ENCODE peak calls at places on chromosomes 6 and 20, in nine cellular contexts. B is dorsolateral prefrontal cortex, F is PC-9, Z is lower lobe of right lung, S is heart right ventricle, J is GM12865, T is A549, X is astrocyte of the spinal cord, M is HCT116. D is an unnamed sample.

GRCh38 chr6:133359256-133359655 is 118.1 kb downstream of the EYA4 start:
- DNase-seq in Z (no peak), B (no peak), J (no peak), F (no peak), M (no peak), X (no peak), T (no peak), S (no peak), D (no peak)

GRCh38 chr20:50831605-50832004 is 36.7 kb downstream of the BCAS4 start:
- DNase-seq in Z (no peak), B (no peak), J (no peak), X (no peak), S (no peak), F (no peak), T (no peak), M (no peak), D (no peak)

GRCh38 chr6:106927531-106928398 is 46.8 kb downstream of the CD24 start:
- DNase-seq in F (peak; percentile 48), B (no peak), X (peak; percentile 51), T (peak; percentile 14), M (no peak), Z (no peak), S (peak; percentile 23), J (peak; percentile 49), D (no peak)

GRCh38 chr6:38080349-38080748 is 260.8 kb downstream of the ZFAND3 start:
- DNase-seq in Z (no peak), M (no peak), F (no peak), S (no peak), X (peak; percentile 41), J (no peak), T (no peak), B (no peak), D (no peak)

GRCh38 chr20:14777571-14777970 is 440.2 kb upstream of the FLRT3 start:
- DNase-seq in Z (no peak), J (no peak), X (no peak), T (no peak), S (no peak), F (no peak), B (no peak), M (no peak), D (no peak)

GRCh38 chr6:15663057-15663638 is 320 bp upstream of the DTNBP1 start:
- DNase-seq in F (no peak), X (peak; percentile 57), B (no peak), T (peak; percentile 54), Z (no peak), J (no peak), M (peak; percentile 34), S (no peak), D (no peak)

GRCh38 chr20:48791014-48791413 is 36.8 kb downstream of the PREX1 start:
- DNase-seq in B (no peak), M (no peak), S (no peak), X (peak; percentile 36), T (peak; percentile 29), F (no peak), J (peak; percentile 54), Z (no peak), D (no peak)

GRCh38 chr6:132961122-132961521 is 146.8 kb downstream of the RPS12 start:
- DNase-seq in B (no peak), F (peak; percentile 17), Z (no peak), X (peak; percentile 83), S (no peak), M (no peak), T (no peak), J (no peak), D (no peak)

GRCh38 chr6:130697661-130698535 is 129.3 kb upstream of the SMLR1 start:
- DNase-seq in T (peak; percentile 25), M (peak; percentile 49), Z (no peak), J (peak; percentile 73), X (peak; percentile 70), F (peak; percentile 34), B (no peak), S (peak; percentile 12), D (peak; percentile 12)

GRCh38 chr6:158764188-158764849 is 54.8 kb downstream of the EZR start:
- DNase-seq in T (no peak), X (no peak), S (no peak), F (no peak), B (no peak), Z (no peak), J (no peak), M (no peak), D (no peak)

GRCh38 chr20:31667315-31668285 is 29.9 kb downstream of the COX4I2 start:
- DNase-seq in X (no peak), Z (no peak), M (no peak), T (no peak), S (no peak), J (no peak), B (no peak), F (no peak), D (no peak)

GRCh38 chr20:9143926-9144325 is 75.0 kb downstream of the PLCB4 start:
- DNase-seq in S (no peak), J (no peak), B (no peak), F (no peak), Z (no peak), M (no peak), T (no peak), X (peak; percentile 4), D (no peak)

GRCh38 chr20:63552481-63553249 is 1.3 kb upstream of the FNDC11 start:
- DNase-seq in B (no peak), J (peak; percentile 87), X (no peak), T (no peak), S (no peak), Z (no peak), F (peak; percentile 75), M (no peak), D (peak; percentile 51)

GRCh38 chr6:33250731-33251130 is 20.9 kb downstream of the VPS52 start:
- DNase-seq in X (no peak), B (no peak), F (no peak), J (no peak), S (no peak), M (no peak), T (no peak), Z (no peak), D (no peak)

GRCh38 chr6:152750694-152751093 is at the start of gene VIP:
- DNase-seq in M (no peak), B (no peak), T (peak; percentile 16), F (no peak), J (peak; percentile 14), Z (no peak), S (no peak), X (peak; percentile 46), D (no peak)

GRCh38 chr6:126716012-126716411 is 376.1 kb downstream of the CENPW start:
- DNase-seq in M (no peak), Z (no peak), B (no peak), X (no peak), J (no peak), S (no peak), F (no peak), T (no peak), D (no peak)

GRCh38 chr6:139508023-139508422 is 133.6 kb upstream of the CITED2 start:
- DNase-seq in X (no peak), Z (no peak), S (no peak), M (no peak), J (no peak), T (no peak), F (no peak), B (no peak), D (no peak)

GRCh38 chr6:71107935-71108420 is 151.1 kb upstream of the B3GAT2 start:
- DNase-seq in X (peak; percentile 95), Z (no peak), M (peak; percentile 3), T (no peak), J (no peak), B (no peak), F (no peak), S (peak; percentile 44), D (no peak)

GRCh38 chr20:53735536-53736050 is 142.0 kb upstream of the ZNF217 start:
- DNase-seq in J (peak; percentile 37), Z (no peak), B (no peak), T (peak; percentile 76), M (no peak), F (peak; percentile 63), X (peak; percentile 94), S (no peak), D (no peak)

GRCh38 chr6:161544801-161545490 is 271.1 kb upstream of the AGPAT4 start:
- DNase-seq in X (peak; percentile 75), Z (no peak), J (no peak), B (no peak), T (no peak), F (no peak), S (no peak), M (no peak), D (no peak)

GRCh38 chr6:158142789-158143188 is 25.3 kb downstream of the SERAC1 start:
- DNase-seq in X (peak; percentile 49), T (no peak), J (no peak), F (no peak), Z (no peak), B (no peak), M (no peak), S (no peak), D (no peak)

GRCh38 chr6:115643762-115644161 is 416.9 kb downstream of the FRK start:
- DNase-seq in Z (no peak), S (no peak), J (no peak), X (peak; percentile 44), F (peak; percentile 24), T (peak; percentile 19), M (peak; percentile 13), B (no peak), D (no peak)
- TF ChIP-seq CTCF in Z (no peak), S (no peak), J (no peak), X (peak; percentile 25), F (peak; percentile 47), T (no peak), M (peak; percentile 23), B (no peak), D (no peak)

GRCh38 chr6:108959972-108960582 is 111.9 kb downstream of the ARMC2 start:
- DNase-seq in F (no peak), T (no peak), X (no peak), S (no peak), B (no peak), J (no peak), M (no peak), Z (no peak), D (no peak)
- H3K4me3 ChIP-seq in F (no peak overlapping the region), T (no peak overlapping the region), X (no peak overlapping the region), S (no peak overlapping the region), B (no peak overlapping the region), J (no peak overlapping the region), M (no peak overlapping the region), Z (no peak overlapping the region), D (no peak overlapping the region)

GRCh38 chr20:33328738-33329137 is 45.7 kb downstream of the BPIFB1 start:
- DNase-seq in T (no peak), F (no peak), X (no peak), Z (no peak), B (no peak), S (no peak), M (no peak), J (no peak), D (no peak)
- TF ChIP-seq CTCF in T (no peak), F (no peak), X (no peak), Z (no peak), B (no peak), S (no peak), M (no peak), J (no peak), D (no peak)

DNA sequence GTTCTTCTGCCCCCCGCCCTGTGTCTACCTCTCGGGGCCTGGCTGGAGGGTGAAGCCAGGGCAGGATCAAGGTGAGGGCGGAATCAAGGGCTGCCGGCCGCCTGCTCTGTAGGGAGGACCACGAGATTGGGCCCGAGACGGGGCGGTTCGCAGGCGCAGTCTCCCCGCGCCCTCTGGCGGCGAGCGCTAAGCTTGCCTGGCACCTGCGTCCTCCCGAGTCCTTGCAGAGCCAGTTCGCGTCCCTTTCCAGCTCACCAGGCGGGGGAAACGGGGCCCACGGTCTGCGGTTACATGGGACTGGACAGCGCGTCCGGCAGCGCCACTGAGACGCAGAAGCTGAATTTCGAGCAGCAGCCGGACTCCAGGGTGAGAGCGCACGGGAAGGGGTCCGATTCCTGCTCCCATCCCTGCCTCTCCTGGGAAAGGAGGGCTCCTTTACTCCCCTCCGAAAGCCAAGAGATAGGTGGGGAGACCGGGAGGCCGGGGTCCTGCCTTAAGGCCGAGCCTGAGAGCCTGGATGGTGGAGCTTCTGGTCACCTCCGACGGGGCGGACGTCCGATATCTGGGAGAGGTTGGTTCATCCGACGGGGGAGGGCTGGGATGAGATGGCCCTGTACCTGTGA is 3.6 kb upstream of the MATN4 start:
- DNase-seq in J (peak; percentile 68), S (no peak), B (peak; percentile 41), X (no peak), Z (peak; percentile 83), M (peak; percentile 47), T (peak; percentile 75), F (peak; percentile 56), D (peak; percentile 42)
- H3K4me3 ChIP-seq in J (no peak overlapping the region), S (no peak overlapping the region), B (no peak overlapping the region), X (no peak overlapping the region), Z (no peak overlapping the region), M (no peak overlapping the region), T (no peak overlapping the region), F (no peak overlapping the region), D (no peak overlapping the region)